ENCODE peak calls at places on chromosome 21, in nine cellular contexts. B is NCI-H748 treated with DMSO at 0.1 percent for 48 hours; A is activated naive CD4-positive, alpha-beta T cell; P is aorta; Q is Daoy; I is kidney epithelial cell; R is stimulated activated CD8-positive, alpha-beta memory T cell treated with anti-CD3 and anti-CD28 coated beads, Interleukin-2, amount 100 ng/mL, for 48 hours; J is EH; G is T-helper 1 cell. Y is an unnamed sample.

GRCh38 chr21:26881504-26882228 is 36.5 kb upstream of the ADAMTS1 start:
- DNase-seq in B (no peak), A (no peak), P (no peak), Q (no peak), I (peak; percentile 1), R (no peak), J (peak; percentile 52), G (no peak), Y (no peak)

GRCh38 chr21:24188511-24188910 is 1418.8 kb downstream of the MRPL39 start:
- DNase-seq in B (no peak), A (no peak), P (no peak), Q (no peak), I (no peak), R (no peak), J (no peak), G (no peak), Y (no peak)

GRCh38 chr21:41945982-41946381 is 7.8 kb downstream of the C2CD2 start:
- DNase-seq in B (no peak), A (no peak), P (no peak), Q (no peak), I (no peak), R (no peak), J (no peak), G (no peak), Y (no peak)

GRCh38 chr21:28904961-28905435 is 87.7 kb downstream of the LTN1 start:
- DNase-seq in B (no peak), A (no peak), P (no peak), Q (no peak), I (no peak), R (no peak), J (peak; percentile 38), G (no peak), Y (no peak)

GRCh38 chr21:29943885-29944284 is 4.1 kb upstream of the GRIK1 start:
- DNase-seq in B (no peak), A (no peak), P (no peak), Q (no peak), I (no peak), R (no peak), J (no peak), G (no peak), Y (no peak)

GRCh38 chr21:41761211-41762181 is 5.4 kb downstream of the RIPK4 start:
- DNase-seq in B (peak; percentile 7), A (no peak), P (peak; percentile 88), Q (peak; percentile 68), I (no peak), R (no peak), J (peak; percentile 90), G (no peak), Y (no peak)

GRCh38 chr21:35503646-35504045 is 454.5 kb upstream of the RUNX1 start:
- DNase-seq in B (no peak), A (peak; percentile 34), P (peak; percentile 61), Q (no peak), I (no peak), R (no peak), J (peak; percentile 59), G (no peak), Y (no peak)

GRCh38 chr21:42755766-42756579 is 102.6 kb downstream of the PDE9A start:
- DNase-seq in B (no peak), A (no peak), P (peak; percentile 32), Q (no peak), I (no peak), R (no peak), J (no peak), G (no peak), Y (no peak)

GRCh38 chr21:44998621-44999427 is 59.0 kb downstream of the SLX9 start:
- DNase-seq in B (no peak), A (no peak), P (peak; percentile 35), Q (no peak), I (no peak), R (no peak), J (no peak), G (no peak), Y (no peak)

GRCh38 chr21:38839370-38839681 is 33.6 kb downstream of the ETS2 start:
- DNase-seq in B (no peak), A (no peak), P (no peak), Q (no peak), I (no peak), R (no peak), J (no peak), G (no peak), Y (no peak)

GRCh38 chr21:20023199-20023598 is 975.0 kb upstream of the NCAM2 start:
- DNase-seq in B (no peak), A (no peak), P (no peak), Q (no peak), I (no peak), R (no peak), J (no peak), G (no peak), Y (no peak)

GRCh38 chr21:33139084-33139483 is 69.1 kb downstream of the OLIG1 start:
- DNase-seq in B (no peak), A (no peak), P (no peak), Q (no peak), I (no peak), R (no peak), J (no peak), G (no peak), Y (no peak)

GRCh38 chr21:45080639-45081414 is 6.4 kb downstream of the ADARB1 start:
- DNase-seq in B (no peak), A (no peak), P (peak; percentile 32), Q (no peak), I (no peak), R (no peak), J (peak; percentile 78), G (no peak), Y (no peak)

GRCh38 chr21:28793043-28793442 is 199.6 kb downstream of the LTN1 start:
- DNase-seq in B (no peak), A (no peak), P (no peak), Q (no peak), I (no peak), R (no peak), J (peak; percentile 73), G (no peak), Y (no peak)

GRCh38 chr21:45294509-45295291 is 7.0 kb upstream of the POFUT2 start:
- DNase-seq in B (no peak), A (no peak), P (peak; percentile 90), Q (peak; percentile 96), I (peak; percentile 83), R (no peak), J (peak; percentile 100), G (no peak), Y (no peak)

GRCh38 chr21:39016740-39017315 is 166.4 kb downstream of the PSMG1 start:
- DNase-seq in B (no peak), A (no peak), P (peak; percentile 66), Q (no peak), I (no peak), R (no peak), J (peak; percentile 69), G (no peak), Y (no peak)

GRCh38 chr21:35517848-35518247 is 468.7 kb upstream of the RUNX1 start:
- DNase-seq in B (no peak), A (no peak), P (no peak), Q (no peak), I (no peak), R (no peak), J (no peak), G (no peak), Y (no peak)

GRCh38 chr21:16579538-16579937 is 849.8 kb downstream of the USP25 start:
- DNase-seq in B (no peak), A (no peak), P (no peak), Q (no peak), I (no peak), R (no peak), J (no peak), G (no peak), Y (no peak)

GRCh38 chr21:14438204-14438603 is 55.3 kb upstream of the HSPA13 start:
- DNase-seq in B (no peak), A (no peak), P (no peak), Q (no peak), I (no peak), R (no peak), J (no peak), G (no peak), Y (no peak)

GRCh38 chr21:34688145-34688544 is 19.4 kb downstream of the CLIC6 start:
- DNase-seq in B (no peak), A (no peak), P (no peak), Q (no peak), I (no peak), R (no peak), J (no peak), G (no peak), Y (no peak)

GRCh38 chr21:38284221-38284620 is 27.4 kb downstream of the KCNJ15 start:
- DNase-seq in B (no peak), A (no peak), P (no peak), Q (no peak), I (no peak), R (no peak), J (no peak), G (no peak), Y (no peak)

GRCh38 chr21:32336711-32337110 is 38.1 kb downstream of the MRAP start:
- DNase-seq in B (no peak), A (no peak), P (no peak), Q (no peak), I (no peak), R (no peak), J (peak; percentile 79), G (no peak), Y (no peak)

GRCh38 chr21:15616864-15617574 is 112.8 kb upstream of the USP25 start:
- DNase-seq in B (no peak), A (no peak), P (no peak), Q (no peak), I (no peak), R (no peak), J (no peak), G (no peak), Y (no peak)

GRCh38 chr21:14686466-14687276 is 140.6 kb upstream of the SAMSN1 start:
- DNase-seq in B (no peak), A (no peak), P (no peak), Q (peak; percentile 2), I (no peak), R (no peak), J (no peak), G (no peak), Y (no peak)

GRCh38 chr21:39033878-39034589 is 149.2 kb downstream of the PSMG1 start:
- DNase-seq in B (no peak), A (no peak), P (no peak), Q (no peak), I (no peak), R (no peak), J (no peak), G (no peak), Y (no peak)

GRCh38 chr21:34009193-34009592 is 64.2 kb upstream of the MRPS6 start:
- DNase-seq in B (no peak), A (no peak), P (no peak), Q (no peak), I (no peak), R (no peak), J (no peak), G (no peak), Y (no peak)

GRCh38 chr21:42156690-42157605 is 62.0 kb upstream of the ABCG1 start:
- DNase-seq in B (no peak), A (no peak), P (no peak), Q (no peak), I (no peak), R (no peak), J (no peak), G (no peak), Y (no peak)

GRCh38 chr21:40179167-40179566 is 311.9 kb downstream of the PCP4 start:
- DNase-seq in B (no peak), A (no peak), P (no peak), Q (peak; percentile 39), I (no peak), R (no peak), J (no peak), G (no peak), Y (no peak)

GRCh38 chr21:43866233-43866632 is 1.2 kb downstream of the AGPAT3 start:
- DNase-seq in B (no peak), A (no peak), P (no peak), Q (peak; percentile 51), I (no peak), R (peak; percentile 19), J (peak; percentile 69), G (no peak), Y (no peak)

GRCh38 chr21:26077523-26077922 is 93.0 kb downstream of the APP start:
- DNase-seq in B (no peak), A (no peak), P (no peak), Q (no peak), I (no peak), R (no peak), J (no peak), G (no peak), Y (no peak)

GRCh38 chr21:16407403-16408279 is 677.9 kb downstream of the USP25 start:
- DNase-seq in B (no peak), A (no peak), P (no peak), Q (no peak), I (no peak), R (no peak), J (no peak), G (no peak), Y (no peak)

Y was measured in stimulated activated CD4-positive, alpha-beta T cell treated with anti-CD3 and anti-CD28 coated beads, Interleukin-15, amount 100 ng/mL, for 48 hours.